ENCODE peak calls at places on chromosome 9, in ten cellular contexts. D, R, X, V, Y, K, S, Q, W and A are unnamed samples.

GRCh38 chr9:1008256-1008655 is 31.8 kb downstream of the DMRT3 start:
- DNase-seq in K (peak; percentile 2), Q (no peak), D (no peak), V (no peak), S (peak; percentile 52), Y (no peak), X (no peak), W (no peak), R (no peak), A (no peak)

GRCh38 chr9:30239875-30240274 is 2144.6 kb upstream of the ACO1 start:
- DNase-seq in R (no peak), X (no peak), K (no peak), Y (no peak), V (no peak), W (no peak), S (no peak), Q (no peak), D (no peak), A (no peak)

GRCh38 chr9:121684381-121685145 is 33.1 kb downstream of the DAB2IP start:
- DNase-seq in R (no peak), D (peak; percentile 53), Q (peak; percentile 26), W (peak; percentile 50), K (no peak), S (peak; percentile 32), Y (no peak), V (no peak), X (no peak), A (peak; percentile 60)

GRCh38 chr9:132241840-132242620 is 80.2 kb downstream of the NTNG2 start:
- DNase-seq in V (no peak), R (no peak), Q (peak; percentile 59), K (no peak), Y (no peak), W (no peak), D (peak; percentile 25), S (no peak), X (no peak), A (peak; percentile 77)

GRCh38 chr9:108776920-108777650 is 78.7 kb downstream of the ACTL7B start:
- DNase-seq in X (no peak), W (no peak), D (peak; percentile 78), Q (no peak), R (no peak), V (no peak), S (peak; percentile 12), K (peak; percentile 89), Y (no peak), A (no peak)

GRCh38 chr9:27473135-27473534 is 51.0 kb upstream of the IFNK start:
- DNase-seq in D (peak; percentile 5), Q (no peak), S (peak; percentile 53), Y (no peak), W (no peak), K (peak; percentile 12), V (no peak), X (peak; percentile 23), R (peak; percentile 88), A (no peak)

GRCh38 chr9:121360975-121361374 is 9.1 kb downstream of the STOM start:
- DNase-seq in X (no peak), R (no peak), V (peak; percentile 85), Y (no peak), S (peak; percentile 88), K (peak; percentile 92), W (no peak), D (peak; percentile 86), Q (no peak), A (no peak)

GRCh38 chr9:114671605-114672004 is 10.4 kb downstream of the TEX48 start:
- DNase-seq in S (no peak), W (no peak), Q (no peak), X (no peak), Y (no peak), V (no peak), R (no peak), D (no peak), K (peak; percentile 47), A (no peak)

GRCh38 chr9:114805670-114806551 is at the start of gene TNFSF15:
- DNase-seq in W (no peak), V (no peak), R (no peak), Y (no peak), X (no peak), S (no peak), K (peak; percentile 56), Q (peak; percentile 65), D (peak; percentile 7), A (peak; percentile 13)

GRCh38 chr9:137820161-137820855 is 57.3 kb upstream of the CACNA1B start:
- DNase-seq in R (no peak), Q (no peak), S (peak; percentile 15), W (no peak), D (no peak), V (no peak), K (no peak), X (no peak), Y (no peak), A (no peak)

GRCh38 chr9:134962998-134963364 is 45.3 kb upstream of the FCN1 start:
- DNase-seq in R (peak; percentile 72), W (no peak), K (no peak), S (no peak), V (no peak), Q (no peak), X (no peak), D (no peak), Y (no peak), A (no peak)

GRCh38 chr9:2740616-2741015 is 23.3 kb downstream of the KCNV2 start:
- DNase-seq in Y (no peak), D (peak; percentile 17), S (peak; percentile 45), K (peak; percentile 52), Q (no peak), V (no peak), R (no peak), X (no peak), W (no peak), A (no peak)

GRCh38 chr9:3676766-3677165 is 151.0 kb upstream of the RFX3 start:
- DNase-seq in Q (no peak), K (no peak), X (no peak), V (no peak), D (no peak), R (no peak), S (no peak), W (no peak), Y (no peak), A (no peak)

GRCh38 chr9:123616707-123617106 is 260.7 kb downstream of the CRB2 start:
- DNase-seq in R (no peak), W (no peak), Q (no peak), Y (no peak), S (no peak), V (no peak), K (no peak), D (no peak), X (no peak), A (no peak)

GRCh38 chr9:24090566-24090965 is 264.5 kb upstream of the ELAVL2 start:
- DNase-seq in K (no peak), X (no peak), D (no peak), Y (no peak), Q (no peak), R (no peak), V (no peak), S (no peak), W (no peak), A (no peak)
- TF ChIP-seq CTCF in K (no peak), X (no peak), D (no peak), Y (no peak), Q (no peak), R (no peak), V (no peak), S (no peak), W (no peak), A (no peak)

GRCh38 chr9:130107955-130108354 is 54.2 kb downstream of the GPR107 start:
- DNase-seq in X (no peak), W (no peak), R (no peak), V (no peak), Y (no peak), K (no peak), S (no peak), D (no peak), Q (peak; percentile 21), A (no peak)

GRCh38 chr9:130101963-130102362 is 48.3 kb downstream of the GPR107 start:
- DNase-seq in S (no peak), D (no peak), X (no peak), R (no peak), Q (no peak), W (no peak), Y (no peak), K (no peak), V (no peak), A (no peak)

GRCh38 chr9:130100681-130101080 is 47.0 kb downstream of the GPR107 start:
- DNase-seq in D (no peak), S (no peak), X (no peak), Q (no peak), V (no peak), K (no peak), Y (no peak), R (no peak), W (no peak), A (no peak)

GRCh38 chr9:130106860-130107848 is 53.4 kb downstream of the GPR107 start:
- DNase-seq in W (peak; percentile 69), V (peak; percentile 64), Q (peak; percentile 83), Y (peak; percentile 74), X (peak; percentile 77), R (peak; percentile 94), D (peak; percentile 89), S (peak; percentile 82), K (peak; percentile 91), A (peak; percentile 71)

GRCh38 chr9:130104413-130105193 is 50.9 kb downstream of the GPR107 start:
- DNase-seq in D (no peak), S (no peak), X (no peak), R (no peak), K (no peak), V (no peak), Q (no peak), Y (no peak), W (no peak), A (no peak)
- TF ChIP-seq CTCF in D (no peak), S (no peak), X (no peak), R (no peak), K (no peak), V (no peak), Q (no peak), Y (no peak), W (no peak), A (no peak)

DNA sequence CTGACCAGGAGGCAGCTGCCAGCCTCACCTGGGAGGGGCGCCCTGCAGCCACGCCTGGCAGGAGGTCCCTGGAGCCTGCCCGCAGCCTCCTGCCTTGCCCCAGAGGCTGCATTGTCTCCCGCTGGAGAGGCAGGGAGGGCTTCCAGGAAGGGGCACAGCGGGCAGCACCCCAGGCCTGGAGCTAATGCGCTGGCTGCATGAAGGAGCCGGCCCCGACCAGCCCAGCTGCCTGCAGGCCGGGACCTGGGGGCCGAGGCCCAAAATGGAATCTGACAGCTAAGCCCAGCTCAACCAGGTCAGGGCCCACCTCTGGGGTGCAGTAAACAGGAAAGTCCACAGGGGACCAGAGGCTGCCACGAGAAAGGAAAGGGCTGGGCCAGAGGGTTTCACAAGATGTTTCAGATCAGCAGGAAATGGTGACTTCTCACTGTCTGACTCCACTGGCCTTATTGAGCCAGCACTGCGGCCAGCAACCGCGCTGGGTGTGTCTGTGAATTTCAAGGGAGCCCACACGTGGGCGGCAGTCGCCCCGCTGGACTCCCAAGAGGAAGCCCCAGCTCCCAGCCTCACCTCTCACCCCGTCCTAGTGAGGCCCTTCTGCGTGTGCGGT is 18.6 kb upstream of the NOTCH1 start:
- DNase-seq in V (no peak), S (peak; percentile 90), Q (peak; percentile 91), D (peak; percentile 81), Y (no peak), K (peak; percentile 76), R (peak; percentile 95), X (no peak), W (peak; percentile 92), A (peak; percentile 87)
- TF ChIP-seq CTCF in V (no peak), S (peak; percentile 25), Q (peak; percentile 33), D (peak; percentile 34), Y (peak; percentile 28), K (peak; percentile 16), R (no peak), X (no peak), W (peak; percentile 38), A (no peak)

GRCh38 chr9:130234340-130235260 is 31.0 kb upstream of the HMCN2 start:
- DNase-seq in X (no peak), V (no peak), W (no peak), D (peak; percentile 18), R (no peak), K (peak; percentile 66), S (peak; percentile 68), Y (no peak), Q (no peak), A (no peak)
- TF ChIP-seq CTCF in X (no peak), V (no peak), W (no peak), D (no peak), R (no peak), K (no peak), S (no peak), Y (no peak), Q (no peak), A (no peak)